ENCODE peak calls at places on chromosomes 2 and 18, in nine cellular contexts. H is naive thymus-derived CD4-positive, alpha-beta T cell; P is kidney; A is suprapubic skin; M is left ventricle myocardium inferior; T is HCT116; U is tibial artery; S is gastrocnemius medialis; W is OCI-LY7. L is an unnamed sample. For H3K9me3 and H3K4me1, the result is how much of the 10 kb centered on the place peaks cover.

GRCh38 chr2:220147186-220147585 is 519.8 kb downstream of the SLC4A3 start:
- DNase-seq in U (no peak), P (no peak), M (no peak), A (no peak), S (no peak), H (no peak), T (no peak), W (no peak), L (no peak)

GRCh38 chr18:11689031-11689971 is at the start of gene GNAL:
- DNase-seq in W (peak), T (peak), M (peak), S (peak), A (peak), H (peak), U (peak), P (peak), L (peak)

GRCh38 chr18:78904179-78904531 is 75.5 kb upstream of the SALL3 start:
- DNase-seq in S (no peak), P (peak), A (no peak), H (no peak), W (no peak), U (no peak), M (no peak), T (no peak), L (no peak)

GRCh38 chr2:96389728-96390127 is 54.2 kb downstream of the NCAPH start:
- DNase-seq in U (no peak), M (no peak), P (no peak), W (no peak), S (no peak), A (no peak), T (no peak), H (no peak), L (no peak)

GRCh38 chr2:18045230-18045629 is 166.8 kb downstream of the KCNS3 start:
- DNase-seq in A (no peak), P (no peak), W (no peak), H (no peak), T (no peak), M (no peak), S (no peak), U (no peak), L (no peak)

GRCh38 chr2:232628466-232629200 is 4.8 kb upstream of the EFHD1 start:
- DNase-seq in W (no peak), P (peak), U (peak), T (no peak), A (no peak), M (peak), H (no peak), S (peak), L (no peak)

GRCh38 chr2:131094655-131095281 is 1.5 kb upstream of the FAM168B start:
- DNase-seq in H (no peak), W (no peak), M (no peak), U (no peak), S (no peak), T (no peak), P (no peak), A (no peak), L (no peak)

GRCh38 chr2:109372171-109372568 is 241.6 kb downstream of the SEPTIN10 start:
- DNase-seq in M (no peak), H (no peak), A (no peak), W (no peak), U (no peak), T (no peak), P (no peak), S (no peak), L (no peak)

GRCh38 chr2:236354973-236355595 is 90.9 kb upstream of the ASB18 start:
- DNase-seq in W (no peak), S (no peak), T (no peak), A (peak), U (no peak), P (no peak), H (no peak), M (no peak), L (no peak)

GRCh38 chr18:10822457-10822856 is 296.6 kb downstream of the NAPG start:
- DNase-seq in U (no peak), M (no peak), W (no peak), T (no peak), P (no peak), H (no peak), S (no peak), A (no peak), L (no peak)

GRCh38 chr2:96554293-96555145 is 18.0 kb downstream of the ARID5A start:
- DNase-seq in H (peak), M (peak), P (peak), S (peak), A (no peak), W (peak), T (peak), U (peak), L (peak)

GRCh38 chr2:72115361-72116080 is 32.1 kb downstream of the CYP26B1 start:
- DNase-seq in P (peak), H (no peak), M (no peak), S (no peak), A (no peak), T (peak), W (no peak), U (peak), L (no peak)

GRCh38 chr18:10318686-10318960 is 135.8 kb upstream of the APCDD1 start:
- DNase-seq in W (no peak), P (no peak), A (peak), U (no peak), T (no peak), H (no peak), M (no peak), S (no peak), L (no peak)

GRCh38 chr2:213848631-213849030 is 562.2 kb upstream of the VWC2L start:
- DNase-seq in M (no peak), W (no peak), P (no peak), A (no peak), H (no peak), T (no peak), U (no peak), S (no peak), L (no peak)

GRCh38 chr2:65265090-65266045 is 37.7 kb downstream of the ACTR2 start:
- DNase-seq in M (no peak), A (no peak), W (peak), T (peak), S (no peak), U (no peak), H (peak), P (no peak), L (no peak)

GRCh38 chr2:47616506-47616905 is 166.4 kb upstream of the MSH6 start:
- DNase-seq in P (no peak), W (no peak), H (no peak), T (no peak), S (no peak), A (no peak), U (no peak), M (no peak), L (no peak)

GRCh38 chr2:216574586-216574985 is 58.6 kb upstream of the IGFBP2 start:
- DNase-seq in W (no peak), S (no peak), U (no peak), M (no peak), P (no peak), H (no peak), T (no peak), A (no peak), L (no peak)

GRCh38 chr18:34738173-34738894 is 28.2 kb downstream of the DTNA start:
- DNase-seq in M (peak), W (no peak), H (no peak), S (peak), A (no peak), U (no peak), P (no peak), T (no peak), L (no peak)

GRCh38 chr2:177038772-177039484 is 173.7 kb upstream of the HNRNPA3 start:
- DNase-seq in W (no peak), U (no peak), T (no peak), A (no peak), P (no peak), S (no peak), H (no peak), M (no peak), L (no peak)

GRCh38 chr2:217147751-217148318 is 288.0 kb upstream of the TNP1 start:
- DNase-seq in W (no peak), M (no peak), S (no peak), H (no peak), T (no peak), A (no peak), P (no peak), U (no peak), L (no peak)

GRCh38 chr18:42446195-42446594 is 491.2 kb downstream of the PIK3C3 start:
- DNase-seq in T (no peak), S (no peak), U (no peak), H (no peak), M (no peak), A (no peak), W (no peak), P (no peak), L (no peak)

GRCh38 chr2:122007577-122007976 is 252.1 kb downstream of the TSN start:
- DNase-seq in S (no peak), A (no peak), H (no peak), T (no peak), U (no peak), W (no peak), P (no peak), M (no peak), L (no peak)

GRCh38 chr2:233354971-233355574 is 779 bp downstream of the DGKD start:
- DNase-seq in P (peak), U (peak), T (no peak), S (no peak), W (peak), H (peak), M (peak), A (no peak), L (no peak)

GRCh38 chr2:10499911-10500521 is 51.9 kb upstream of the ODC1 start:
- DNase-seq in M (no peak), U (peak), S (no peak), P (peak), T (no peak), A (peak), H (no peak), W (no peak), L (no peak)

GRCh38 chr2:72917875-72918660 is 749 bp downstream of the EMX1 start:
- DNase-seq in W (no peak), S (no peak), T (no peak), A (no peak), P (no peak), H (no peak), U (peak), M (no peak), L (no peak)

GRCh38 chr2:230974096-230974913 is 21.6 kb upstream of the SPATA3 start:
- DNase-seq in P (no peak), H (peak), S (no peak), M (no peak), W (no peak), A (no peak), T (no peak), U (no peak), L (peak)

GRCh38 chr2:79585701-79586428 is 73.0 kb downstream of the CTNNA2 start:
- DNase-seq in S (no peak), M (no peak), P (no peak), A (no peak), U (no peak), H (no peak), W (no peak), T (no peak), L (no peak)

GRCh38 chr18:74522635-74523548 is 11.4 kb upstream of the CNDP1 start:
- DNase-seq in W (no peak), T (no peak), P (no peak), S (no peak), A (peak), M (no peak), H (no peak), U (peak), L (no peak)

GRCh38 chr2:226526731-226527130 is 272.9 kb downstream of the IRS1 start:
- DNase-seq in S (no peak), H (no peak), T (no peak), A (no peak), U (no peak), P (no peak), M (no peak), W (no peak), L (no peak)

GRCh38 chr2:226520723-226521122 is 278.9 kb downstream of the IRS1 start:
- DNase-seq in A (no peak), T (no peak), S (no peak), H (no peak), U (no peak), W (no peak), M (no peak), P (no peak), L (no peak)

GRCh38 chr2:226529556-226529955 is 270.1 kb downstream of the IRS1 start:
- DNase-seq in H (no peak), U (no peak), A (no peak), M (no peak), W (no peak), S (no peak), P (no peak), T (no peak), L (no peak)

GRCh38 chr2:226524381-226524843 is 275.2 kb downstream of the IRS1 start:
- DNase-seq in M (no peak), T (no peak), W (no peak), S (peak), U (no peak), P (no peak), H (no peak), A (no peak), L (no peak)
- H3K27ac ChIP-seq in M (no peak), T (no peak), W (no peak), S (no peak), U (peak), P (no peak), H (no peak), A (no peak), L (no peak)

DNA sequence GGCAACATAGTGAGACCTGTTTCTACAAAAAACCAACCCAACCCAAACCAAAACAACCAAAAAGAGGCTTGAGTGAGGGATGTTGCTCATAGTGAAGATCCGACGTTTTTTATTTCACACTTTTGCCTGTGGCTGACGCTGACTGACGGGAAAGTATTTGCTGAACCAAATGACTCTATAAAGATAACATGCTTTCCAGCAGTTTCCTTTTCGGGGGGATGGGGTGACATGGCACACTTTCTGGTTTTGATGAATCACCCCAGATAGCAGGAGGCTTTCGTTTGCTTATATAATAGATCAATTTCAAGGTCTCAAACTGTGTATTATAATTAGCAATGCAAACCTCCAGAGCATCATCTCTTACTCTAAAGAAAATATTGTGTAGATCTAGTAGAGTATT is 150.8 kb downstream of the AQP4 start:
- DNase-seq in W (no peak), T (no peak), P (no peak), M (no peak), H (no peak), A (no peak), U (no peak), S (no peak), L (no peak)
- H3K9me3 ChIP-seq in W (under half), T (under half), P (under half), M (under half), H (under half), A (under half), U (under half), S (under half), L (under half)

DNA sequence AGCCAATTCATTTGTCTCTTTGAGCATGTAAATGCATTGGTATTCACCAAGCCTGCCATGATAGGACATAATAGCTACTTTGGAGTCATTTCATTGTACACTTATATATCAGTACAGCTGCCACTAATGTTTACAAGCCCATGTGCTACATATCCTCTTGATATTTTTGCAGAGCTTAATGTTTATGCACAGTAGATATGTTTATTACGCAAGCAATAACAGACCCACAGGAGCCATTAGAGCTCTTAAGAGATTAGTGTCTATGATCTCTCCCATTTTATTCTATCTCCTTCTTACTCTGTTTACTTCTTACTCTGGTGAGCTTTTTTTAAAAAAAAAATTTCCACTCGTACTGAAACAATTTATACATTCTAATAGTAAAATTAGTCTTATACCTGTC is 1132.1 kb upstream of the ZEB2 start:
- DNase-seq in S (no peak), T (no peak), M (no peak), A (no peak), H (no peak), W (no peak), U (no peak), P (no peak), L (no peak)
- H3K4me1 ChIP-seq in S (under half), T (under half), M (under half), A (under half), H (under half), W (under half), U (under half), P (under half), L (under half)

GRCh38 chr2:202494300-202494699 is 118.2 kb downstream of the BMPR2 start:
- DNase-seq in T (no peak), S (no peak), U (no peak), H (no peak), P (no peak), A (no peak), M (no peak), W (no peak), L (no peak)
- H3K27ac ChIP-seq in T (no peak), S (no peak), U (peak), H (no peak), P (no peak), A (peak), M (peak), W (no peak), L (no peak)

GRCh38 chr18:70709124-70709523 is 420.3 kb downstream of the SOCS6 start:
- DNase-seq in T (no peak), A (no peak), U (no peak), P (no peak), M (no peak), W (no peak), H (no peak), S (no peak), L (no peak)
- H3K9me3 ChIP-seq in T (under half), A (under half), U (under half), P (under half), M (under half), W (under half), H (under half), S (under half), L (under half)

GRCh38 chr2:99336780-99337163 is 417 bp upstream of the EIF5B start:
- DNase-seq in A (no peak), H (no peak), M (no peak), U (no peak), T (no peak), P (no peak), W (no peak), S (no peak), L (no peak)
- H3K4me1 ChIP-seq in A (under half), H (under half), M (half or more), U (under half), T (under half), P (under half), W (under half), S (under half), L (under half)

GRCh38 chr18:62384610-62385097 is 59.5 kb downstream of the TNFRSF11A start:
- DNase-seq in W (no peak), U (no peak), T (no peak), M (no peak), A (no peak), H (no peak), S (no peak), P (no peak), L (no peak)
- H3K27ac ChIP-seq in W (no peak), U (no peak), T (no peak), M (no peak), A (no peak), H (no peak), S (no peak), P (no peak), L (no peak)

GRCh38 chr2:168954256-168954655 is 53.2 kb downstream of the G6PC2 start:
- DNase-seq in U (no peak), S (no peak), A (no peak), T (no peak), W (no peak), P (no peak), M (no peak), H (no peak), L (no peak)
- H3K9me3 ChIP-seq in U (under half), S (under half), A (under half), T (under half), W (under half), P (under half), M (under half), H (under half), L (under half)

GRCh38 chr2:8678731-8679566 is 2.9 kb upstream of the ID2 start:
- DNase-seq in P (peak), U (peak), W (peak), T (peak), A (peak), M (peak), H (peak), S (peak), L (peak)
- H3K4me1 ChIP-seq in P (under half), U (under half), W (under half), T (under half), A (half or more), M (half or more), H (under half), S (under half), L (under half)